ENCODE peak calls at places on chromosomes 2 and 18, in six cellular contexts. One of them, this sample, is unnamed.

GRCh38 chr2:102698369-102699111 is 63.3 kb upstream of the TMEM182 start:
- DNase-seq in K562: peak
- DNase-seq in HCT116: no peak
- DNase-seq in HepG2: no peak
- DNase-seq in GM12878: no peak
- DNase-seq in H1: no peak
- DNase-seq in this sample: no peak

GRCh38 chr2:43484323-43484930 is 111.4 kb downstream of the THADA start:
- DNase-seq in K562: peak
- DNase-seq in HCT116: peak
- DNase-seq in HepG2: peak
- DNase-seq in GM12878: no peak
- DNase-seq in H1: peak
- DNase-seq in this sample: peak

GRCh38 chr2:241728000-241728399 is 6.4 kb upstream of the D2HGDH start:
- DNase-seq in K562: no peak
- DNase-seq in HCT116: no peak
- DNase-seq in HepG2: no peak
- DNase-seq in GM12878: no peak
- DNase-seq in H1: no peak
- DNase-seq in this sample: no peak

GRCh38 chr2:177155631-177156030 is 57.0 kb upstream of the HNRNPA3 start:
- DNase-seq in K562: no peak
- DNase-seq in HCT116: no peak
- DNase-seq in HepG2: no peak
- DNase-seq in GM12878: no peak
- DNase-seq in H1: no peak
- DNase-seq in this sample: no peak

GRCh38 chr2:36277146-36277808 is 78.3 kb upstream of the CRIM1 start:
- DNase-seq in K562: no peak
- DNase-seq in HCT116: peak
- DNase-seq in HepG2: no peak
- DNase-seq in GM12878: no peak
- DNase-seq in H1: no peak
- DNase-seq in this sample: peak

GRCh38 chr2:111116016-111116746 is 4.5 kb upstream of the BCL2L11 start:
- DNase-seq in K562: no peak
- DNase-seq in HCT116: no peak
- DNase-seq in HepG2: no peak
- DNase-seq in GM12878: peak
- DNase-seq in H1: no peak
- DNase-seq in this sample: no peak

GRCh38 chr2:29123584-29124349 is 8.6 kb downstream of the CLIP4 start:
- DNase-seq in K562: no peak
- DNase-seq in HCT116: peak
- DNase-seq in HepG2: peak
- DNase-seq in GM12878: no peak
- DNase-seq in H1: no peak
- DNase-seq in this sample: peak

GRCh38 chr18:50268022-50268747 is 1.9 kb upstream of the CFAP53 start:
- DNase-seq in K562: no peak
- DNase-seq in HCT116: no peak
- DNase-seq in HepG2: no peak
- DNase-seq in GM12878: peak
- DNase-seq in H1: peak
- DNase-seq in this sample: peak

GRCh38 chr18:11991021-11991770 is 9.9 kb downstream of the IMPA2 start:
- DNase-seq in K562: no peak
- DNase-seq in HCT116: no peak
- DNase-seq in HepG2: no peak
- DNase-seq in GM12878: no peak
- DNase-seq in H1: no peak
- DNase-seq in this sample: no peak

GRCh38 chr2:71679481-71679880 is 226.1 kb downstream of the DYSF start:
- DNase-seq in K562: no peak
- DNase-seq in HCT116: no peak
- DNase-seq in HepG2: no peak
- DNase-seq in GM12878: no peak
- DNase-seq in H1: no peak
- DNase-seq in this sample: no peak

GRCh38 chr2:53593891-53594585 is 173.6 kb upstream of the CHAC2 start:
- DNase-seq in K562: no peak
- DNase-seq in HCT116: peak
- DNase-seq in HepG2: no peak
- DNase-seq in GM12878: no peak
- DNase-seq in H1: no peak
- DNase-seq in this sample: peak

GRCh38 chr2:222038086-222038802 is 260.6 kb downstream of the PAX3 start:
- DNase-seq in K562: no peak
- DNase-seq in HCT116: no peak
- DNase-seq in HepG2: peak
- DNase-seq in GM12878: no peak
- DNase-seq in H1: no peak
- DNase-seq in this sample: peak

GRCh38 chr2:50480507-50480906 is 551.4 kb downstream of the NRXN1 start:
- DNase-seq in K562: no peak
- DNase-seq in HCT116: no peak
- DNase-seq in HepG2: no peak
- DNase-seq in GM12878: no peak
- DNase-seq in H1: no peak
- DNase-seq in this sample: no peak

GRCh38 chr18:67783215-67783946 is 266.9 kb upstream of the DSEL start:
- DNase-seq in K562: no peak
- DNase-seq in HCT116: no peak
- DNase-seq in HepG2: no peak
- DNase-seq in GM12878: no peak
- DNase-seq in H1: no peak
- DNase-seq in this sample: peak

GRCh38 chr2:221215487-221215886 is 356.6 kb downstream of the EPHA4 start:
- DNase-seq in K562: no peak
- DNase-seq in HCT116: no peak
- DNase-seq in HepG2: no peak
- DNase-seq in GM12878: no peak
- DNase-seq in H1: no peak
- DNase-seq in this sample: no peak

GRCh38 chr18:79769698-79770500 is 27.8 kb upstream of the KCNG2 start:
- DNase-seq in K562: no peak
- DNase-seq in HCT116: no peak
- DNase-seq in HepG2: no peak
- DNase-seq in GM12878: no peak
- DNase-seq in H1: no peak
- DNase-seq in this sample: no peak

GRCh38 chr18:79763407-79763806 is 34.3 kb upstream of the KCNG2 start:
- DNase-seq in K562: no peak
- DNase-seq in HCT116: no peak
- DNase-seq in HepG2: no peak
- DNase-seq in GM12878: no peak
- DNase-seq in H1: no peak
- DNase-seq in this sample: no peak

GRCh38 chr18:79764131-79764530 is 33.6 kb upstream of the KCNG2 start:
- DNase-seq in K562: no peak
- DNase-seq in HCT116: no peak
- DNase-seq in HepG2: no peak
- DNase-seq in GM12878: no peak
- DNase-seq in H1: no peak
- DNase-seq in this sample: no peak

GRCh38 chr18:79766308-79766707 is 31.4 kb upstream of the KCNG2 start:
- DNase-seq in K562: no peak
- DNase-seq in HCT116: no peak
- DNase-seq in HepG2: no peak
- DNase-seq in GM12878: no peak
- DNase-seq in H1: no peak
- DNase-seq in this sample: no peak

DNA sequence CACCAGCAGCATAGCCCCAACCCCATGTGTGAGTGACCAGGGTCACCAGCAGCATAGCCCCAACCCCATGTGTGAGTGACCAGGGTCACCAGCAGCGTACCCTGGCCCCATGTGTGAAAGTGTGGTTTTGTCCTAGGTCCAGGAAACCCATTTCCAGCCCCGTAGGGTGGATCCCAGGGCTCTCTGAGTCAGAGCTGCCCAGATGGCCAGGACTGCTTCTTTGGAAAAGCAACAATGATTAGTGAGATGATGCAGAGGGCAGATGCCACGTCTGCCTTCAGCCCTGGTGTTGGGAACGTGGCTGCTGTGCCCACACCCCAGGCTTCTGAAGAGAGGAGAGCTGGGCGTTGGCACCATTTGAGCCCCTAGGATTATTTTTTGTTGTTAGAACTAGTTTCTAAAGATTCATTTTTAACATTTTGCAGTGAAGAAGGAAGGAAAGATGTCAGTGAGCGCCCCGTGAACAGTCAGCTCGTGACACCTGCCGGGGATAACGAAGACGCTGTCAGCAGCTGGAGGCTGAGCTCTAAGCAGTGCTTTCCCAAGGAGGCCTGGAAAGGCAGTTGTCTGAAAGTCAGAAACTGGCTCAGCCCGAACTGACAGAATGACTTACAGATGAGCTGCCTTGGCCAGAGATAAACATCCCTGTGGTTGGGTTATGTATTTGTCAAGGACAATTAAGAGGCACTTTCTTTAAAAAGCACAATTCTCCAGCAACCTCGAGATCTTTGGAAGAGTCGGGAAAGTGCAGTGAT is 32.1 kb upstream of the KCNG2 start:
- DNase-seq in K562: no peak
- DNase-seq in HCT116: no peak
- DNase-seq in HepG2: no peak
- DNase-seq in GM12878: no peak
- DNase-seq in H1: no peak
- DNase-seq in this sample: peak
- TF ChIP-seq CEBPB in K562: no peak
- TF ChIP-seq CEBPB in HCT116: no peak
- TF ChIP-seq CEBPB in HepG2: no peak
- TF ChIP-seq CEBPB in GM12878: no peak
- TF ChIP-seq CEBPB in H1: no peak
- TF ChIP-seq CEBPB in this sample: no peak

DNA sequence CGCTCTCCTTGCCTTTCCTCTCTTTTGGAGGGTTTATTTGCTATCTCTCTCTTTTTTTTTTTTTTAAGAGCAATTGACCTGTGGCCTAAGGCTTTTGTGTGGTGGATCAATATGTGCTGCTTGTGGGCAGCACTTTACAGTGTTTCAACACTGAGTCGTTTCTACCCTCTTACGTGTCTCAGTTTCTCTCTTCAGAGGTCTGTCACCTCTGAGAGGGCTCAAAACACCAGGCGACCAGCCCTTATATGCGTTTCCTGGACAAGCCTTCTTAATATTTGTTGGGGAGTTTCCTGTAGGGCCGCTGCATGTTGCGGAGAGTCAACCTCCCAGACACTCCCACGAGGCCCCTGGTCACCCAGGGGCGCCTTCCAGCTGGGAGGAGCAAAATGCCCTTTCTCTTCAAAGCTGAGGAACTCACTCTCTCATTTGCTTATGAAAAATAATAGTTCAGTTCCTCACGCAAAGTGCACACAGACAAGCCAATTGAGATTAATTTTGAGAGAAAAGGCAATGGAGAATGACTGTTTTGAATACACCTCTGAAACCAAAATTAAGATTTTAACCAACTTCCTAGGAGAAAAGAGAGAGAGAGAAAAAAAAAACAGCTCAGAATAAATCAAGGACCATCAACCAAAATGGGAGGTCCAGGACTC is 96.3 kb upstream of the B3GNT2 start:
- DNase-seq in K562: no peak
- DNase-seq in HCT116: no peak
- DNase-seq in HepG2: no peak
- DNase-seq in GM12878: peak
- DNase-seq in H1: no peak
- DNase-seq in this sample: no peak
- H3K9ac ChIP-seq in K562: no peak
- H3K9ac ChIP-seq in HCT116: no peak
- H3K9ac ChIP-seq in HepG2: no peak
- H3K9ac ChIP-seq in GM12878: peak
- H3K9ac ChIP-seq in H1: no peak
- H3K9ac ChIP-seq in this sample: no peak

GRCh38 chr2:18153741-18154140 is 275.3 kb downstream of the KCNS3 start:
- DNase-seq in K562: no peak
- DNase-seq in HCT116: no peak
- DNase-seq in HepG2: no peak
- DNase-seq in GM12878: no peak
- DNase-seq in H1: no peak
- DNase-seq in this sample: no peak

GRCh38 chr2:18154812-18155211 is 276.3 kb downstream of the KCNS3 start:
- DNase-seq in K562: no peak
- DNase-seq in HCT116: no peak
- DNase-seq in HepG2: no peak
- DNase-seq in GM12878: no peak
- DNase-seq in H1: no peak
- DNase-seq in this sample: no peak

GRCh38 chr2:18151237-18151636 is 272.8 kb downstream of the KCNS3 start:
- DNase-seq in K562: no peak
- DNase-seq in HCT116: no peak
- DNase-seq in HepG2: no peak
- DNase-seq in GM12878: no peak
- DNase-seq in H1: no peak
- DNase-seq in this sample: no peak

GRCh38 chr2:18154259-18154658 is 275.8 kb downstream of the KCNS3 start:
- DNase-seq in K562: no peak
- DNase-seq in HCT116: no peak
- DNase-seq in HepG2: no peak
- DNase-seq in GM12878: no peak
- DNase-seq in H1: no peak
- DNase-seq in this sample: no peak

DNA sequence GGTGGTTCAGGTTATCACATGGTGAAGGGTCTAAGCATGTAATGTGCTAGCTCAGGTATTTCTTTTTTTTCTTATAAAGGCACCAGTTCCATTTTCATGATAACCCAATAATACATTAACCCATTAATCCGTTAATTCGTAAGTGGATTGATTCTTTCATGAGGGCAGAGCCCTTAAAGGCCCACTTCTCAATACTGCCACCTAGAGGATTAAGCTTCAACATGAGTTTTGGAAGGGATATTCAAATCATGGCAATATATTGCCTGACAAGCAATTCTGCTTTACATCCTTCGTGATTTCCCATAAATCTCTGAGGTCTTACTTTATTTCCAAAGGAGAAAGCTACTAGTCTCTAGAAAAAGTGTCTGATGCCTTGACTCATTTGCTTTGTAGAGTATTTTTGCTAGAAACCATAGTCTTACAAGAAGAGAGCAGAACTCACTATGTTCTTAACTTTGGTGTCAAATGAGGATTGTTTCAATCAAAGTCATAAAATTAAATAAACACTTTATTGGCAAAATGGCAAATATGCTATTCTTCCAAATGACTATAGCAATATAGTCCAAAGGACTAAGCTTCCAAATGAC is 271.3 kb downstream of the KCNS3 start:
- DNase-seq in K562: no peak
- DNase-seq in HCT116: peak
- DNase-seq in HepG2: peak
- DNase-seq in GM12878: no peak
- DNase-seq in H1: no peak
- DNase-seq in this sample: peak
- TF ChIP-seq CEBPB in K562: no peak
- TF ChIP-seq CEBPB in HCT116: no peak
- TF ChIP-seq CEBPB in HepG2: no peak
- TF ChIP-seq CEBPB in GM12878: no peak
- TF ChIP-seq CEBPB in H1: no peak
- TF ChIP-seq CEBPB in this sample: no peak

GRCh38 chr2:124995185-124995912 is 970.3 kb downstream of the CNTNAP5 start:
- DNase-seq in K562: no peak
- DNase-seq in HCT116: no peak
- DNase-seq in HepG2: no peak
- DNase-seq in GM12878: no peak
- DNase-seq in H1: no peak
- DNase-seq in this sample: no peak
- H3K9ac ChIP-seq in K562: no peak
- H3K9ac ChIP-seq in HCT116: no peak
- H3K9ac ChIP-seq in HepG2: no peak
- H3K9ac ChIP-seq in GM12878: no peak
- H3K9ac ChIP-seq in H1: no peak
- H3K9ac ChIP-seq in this sample: no peak

GRCh38 chr2:234818937-234819336 is 132.9 kb upstream of the SH3BP4 start:
- DNase-seq in K562: no peak
- DNase-seq in HCT116: no peak
- DNase-seq in HepG2: peak
- DNase-seq in GM12878: no peak
- DNase-seq in H1: no peak
- DNase-seq in this sample: no peak
- TF ChIP-seq CEBPB in K562: no peak
- TF ChIP-seq CEBPB in HCT116: no peak
- TF ChIP-seq CEBPB in HepG2: no peak
- TF ChIP-seq CEBPB in GM12878: no peak
- TF ChIP-seq CEBPB in H1: no peak
- TF ChIP-seq CEBPB in this sample: no peak